ENCODE peak calls at places on chromosome 6, in five cellular contexts. One of them, this sample, is unnamed.

GRCh38 chr6:127824061-127824460 is 76.8 kb downstream of the THEMIS start:
- DNase-seq in IMR-90: peak; percentile 1
- DNase-seq in astrocyte: no peak
- DNase-seq in GM23248: peak; percentile 14
- DNase-seq in neuronal stem cell: no peak
- DNase-seq in this sample: peak; percentile 43

GRCh38 chr6:88368071-88368787 is 202.1 kb upstream of the CNR1 start:
- DNase-seq in GM23248: peak; percentile 79
- DNase-seq in astrocyte: peak; percentile 79
- DNase-seq in neuronal stem cell: no peak
- DNase-seq in IMR-90: no peak
- DNase-seq in this sample: peak; percentile 64

GRCh38 chr6:90003069-90003800 is 109.0 kb downstream of the GJA10 start:
- DNase-seq in neuronal stem cell: no peak
- DNase-seq in astrocyte: peak; percentile 45
- DNase-seq in IMR-90: no peak
- DNase-seq in GM23248: no peak
- DNase-seq in this sample: no peak

GRCh38 chr6:138972226-138972665 is 15.8 kb downstream of the REPS1 start:
- DNase-seq in astrocyte: peak; percentile 60
- DNase-seq in GM23248: peak; percentile 51
- DNase-seq in IMR-90: peak; percentile 53
- DNase-seq in neuronal stem cell: no peak
- DNase-seq in this sample: no peak

GRCh38 chr6:109079981-109080380 is 14.7 kb downstream of the SESN1 start:
- DNase-seq in astrocyte: no peak
- DNase-seq in GM23248: no peak
- DNase-seq in neuronal stem cell: no peak
- DNase-seq in IMR-90: no peak
- DNase-seq in this sample: no peak

GRCh38 chr6:158039178-158039557 is 57.5 kb downstream of the SYNJ2 start:
- DNase-seq in IMR-90: peak; percentile 67
- DNase-seq in astrocyte: peak; percentile 72
- DNase-seq in GM23248: no peak
- DNase-seq in neuronal stem cell: no peak
- DNase-seq in this sample: no peak

GRCh38 chr6:35019831-35020230 is 121.3 kb downstream of the TCP11 start:
- DNase-seq in astrocyte: no peak
- DNase-seq in neuronal stem cell: no peak
- DNase-seq in IMR-90: no peak
- DNase-seq in GM23248: no peak
- DNase-seq in this sample: no peak

GRCh38 chr6:3247255-3248146 is 11.2 kb upstream of the PSMG4 start:
- DNase-seq in GM23248: peak; percentile 91
- DNase-seq in neuronal stem cell: no peak
- DNase-seq in IMR-90: peak; percentile 97
- DNase-seq in astrocyte: peak; percentile 97
- DNase-seq in this sample: peak; percentile 89

GRCh38 chr6:97288188-97288587 is 5.2 kb upstream of the MMS22L start:
- DNase-seq in astrocyte: no peak
- DNase-seq in IMR-90: no peak
- DNase-seq in GM23248: no peak
- DNase-seq in neuronal stem cell: no peak
- DNase-seq in this sample: no peak

GRCh38 chr6:89976141-89977020 is 82.1 kb downstream of the GJA10 start:
- DNase-seq in IMR-90: no peak
- DNase-seq in GM23248: no peak
- DNase-seq in astrocyte: no peak
- DNase-seq in neuronal stem cell: no peak
- DNase-seq in this sample: no peak

GRCh38 chr6:168280020-168280898 is 39.3 kb downstream of the DACT2 start:
- DNase-seq in astrocyte: no peak
- DNase-seq in IMR-90: no peak
- DNase-seq in GM23248: no peak
- DNase-seq in neuronal stem cell: no peak
- DNase-seq in this sample: no peak

GRCh38 chr6:164925681-164926530 is 383.5 kb downstream of the C6orf118 start:
- DNase-seq in neuronal stem cell: no peak
- DNase-seq in GM23248: no peak
- DNase-seq in IMR-90: no peak
- DNase-seq in astrocyte: no peak
- DNase-seq in this sample: no peak

GRCh38 chr6:159594750-159595117 is 98.3 kb downstream of the SOD2 start:
- DNase-seq in astrocyte: peak; percentile 85
- DNase-seq in neuronal stem cell: no peak
- DNase-seq in IMR-90: peak; percentile 82
- DNase-seq in GM23248: peak; percentile 91
- DNase-seq in this sample: peak; percentile 70

GRCh38 chr6:24522090-24522820 is 27.5 kb downstream of the ALDH5A1 start:
- DNase-seq in GM23248: no peak
- DNase-seq in IMR-90: peak; percentile 17
- DNase-seq in astrocyte: peak; percentile 62
- DNase-seq in neuronal stem cell: no peak
- DNase-seq in this sample: no peak

GRCh38 chr6:42204768-42205282 is 10.1 kb upstream of the GUCA1B start:
- DNase-seq in astrocyte: no peak
- DNase-seq in neuronal stem cell: no peak
- DNase-seq in GM23248: no peak
- DNase-seq in IMR-90: no peak
- DNase-seq in this sample: no peak

GRCh38 chr6:13677878-13678254 is 33.8 kb downstream of the RANBP9 start:
- DNase-seq in neuronal stem cell: no peak
- DNase-seq in IMR-90: no peak
- DNase-seq in GM23248: no peak
- DNase-seq in astrocyte: no peak
- DNase-seq in this sample: no peak

GRCh38 chr6:4176907-4177306 is 41.5 kb upstream of the ECI2 start:
- DNase-seq in IMR-90: no peak
- DNase-seq in neuronal stem cell: no peak
- DNase-seq in GM23248: no peak
- DNase-seq in astrocyte: no peak
- DNase-seq in this sample: no peak

GRCh38 chr6:43283905-43284304 is 14.2 kb upstream of the SLC22A7 start:
- DNase-seq in neuronal stem cell: no peak
- DNase-seq in astrocyte: no peak
- DNase-seq in IMR-90: no peak
- DNase-seq in GM23248: no peak
- DNase-seq in this sample: no peak

GRCh38 chr6:125140808-125141207 is 12.8 kb upstream of the TPD52L1 start:
- DNase-seq in neuronal stem cell: no peak
- DNase-seq in astrocyte: peak; percentile 58
- DNase-seq in GM23248: peak; percentile 52
- DNase-seq in IMR-90: peak; percentile 64
- DNase-seq in this sample: peak; percentile 22

GRCh38 chr6:3265671-3266070 is 6.9 kb downstream of the PSMG4 start:
- DNase-seq in astrocyte: no peak
- DNase-seq in IMR-90: peak; percentile 16
- DNase-seq in neuronal stem cell: no peak
- DNase-seq in GM23248: no peak
- DNase-seq in this sample: no peak

GRCh38 chr6:40611416-40611815 is 24.3 kb upstream of the LRFN2 start:
- DNase-seq in GM23248: no peak
- DNase-seq in neuronal stem cell: no peak
- DNase-seq in IMR-90: no peak
- DNase-seq in astrocyte: no peak
- DNase-seq in this sample: no peak

GRCh38 chr6:40611912-40612311 is 24.7 kb upstream of the LRFN2 start:
- DNase-seq in IMR-90: no peak
- DNase-seq in GM23248: no peak
- DNase-seq in neuronal stem cell: no peak
- DNase-seq in astrocyte: no peak
- DNase-seq in this sample: no peak

GRCh38 chr6:40610229-40610628 is 23.1 kb upstream of the LRFN2 start:
- DNase-seq in IMR-90: no peak
- DNase-seq in astrocyte: no peak
- DNase-seq in GM23248: no peak
- DNase-seq in neuronal stem cell: no peak
- DNase-seq in this sample: no peak
- H3K27me3 ChIP-seq in IMR-90: no peaks in the 10 kb centered on the region
- H3K27me3 ChIP-seq in astrocyte: no peaks in the 10 kb centered on the region
- H3K27me3 ChIP-seq in GM23248: peaks cover 8% of the 10 kb centered on the region
- H3K27me3 ChIP-seq in neuronal stem cell: no peaks in the 10 kb centered on the region
- H3K27me3 ChIP-seq in this sample: peaks cover 43% of the 10 kb centered on the region

DNA sequence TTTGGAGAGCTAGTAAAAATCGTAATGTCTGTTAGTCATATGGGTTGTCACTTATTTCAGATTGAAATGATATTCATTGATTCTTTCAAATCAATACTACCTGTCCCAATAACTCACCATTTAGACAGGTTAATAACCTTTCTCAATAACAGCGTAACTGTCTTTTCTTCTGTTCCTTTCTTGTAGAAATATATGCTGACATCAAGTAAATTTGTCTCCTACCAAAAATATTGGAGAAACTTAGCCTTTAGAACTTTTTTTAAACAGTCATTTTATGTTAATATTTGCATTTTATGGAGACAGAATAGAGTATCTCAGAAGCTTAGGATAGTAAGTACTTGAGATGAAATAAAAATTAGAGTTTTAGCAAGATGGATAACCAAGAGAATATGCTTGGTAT is 278.2 kb downstream of the UST start:
- DNase-seq in IMR-90: no peak
- DNase-seq in GM23248: no peak
- DNase-seq in neuronal stem cell: no peak
- DNase-seq in astrocyte: no peak
- DNase-seq in this sample: no peak
- H3K9ac ChIP-seq in IMR-90: no peak overlapping the region
- H3K9ac ChIP-seq in GM23248: no peak overlapping the region
- H3K9ac ChIP-seq in neuronal stem cell: no peak overlapping the region
- H3K9ac ChIP-seq in astrocyte: no peak overlapping the region
- H3K9ac ChIP-seq in this sample: no peak overlapping the region

GRCh38 chr6:67544851-67545452 is 1090.1 kb upstream of the ADGRB3 start:
- DNase-seq in astrocyte: no peak
- DNase-seq in neuronal stem cell: no peak
- DNase-seq in GM23248: no peak
- DNase-seq in IMR-90: no peak
- DNase-seq in this sample: no peak
- H3K9me3 ChIP-seq in astrocyte: peaks cover 6% of the 10 kb centered on the region
- H3K9me3 ChIP-seq in neuronal stem cell: peaks cover 2% of the 10 kb centered on the region
- H3K9me3 ChIP-seq in GM23248: no peaks in the 10 kb centered on the region
- H3K9me3 ChIP-seq in IMR-90: peaks cover 6% of the 10 kb centered on the region
- H3K9me3 ChIP-seq in this sample: peaks cover 18% of the 10 kb centered on the region

DNA sequence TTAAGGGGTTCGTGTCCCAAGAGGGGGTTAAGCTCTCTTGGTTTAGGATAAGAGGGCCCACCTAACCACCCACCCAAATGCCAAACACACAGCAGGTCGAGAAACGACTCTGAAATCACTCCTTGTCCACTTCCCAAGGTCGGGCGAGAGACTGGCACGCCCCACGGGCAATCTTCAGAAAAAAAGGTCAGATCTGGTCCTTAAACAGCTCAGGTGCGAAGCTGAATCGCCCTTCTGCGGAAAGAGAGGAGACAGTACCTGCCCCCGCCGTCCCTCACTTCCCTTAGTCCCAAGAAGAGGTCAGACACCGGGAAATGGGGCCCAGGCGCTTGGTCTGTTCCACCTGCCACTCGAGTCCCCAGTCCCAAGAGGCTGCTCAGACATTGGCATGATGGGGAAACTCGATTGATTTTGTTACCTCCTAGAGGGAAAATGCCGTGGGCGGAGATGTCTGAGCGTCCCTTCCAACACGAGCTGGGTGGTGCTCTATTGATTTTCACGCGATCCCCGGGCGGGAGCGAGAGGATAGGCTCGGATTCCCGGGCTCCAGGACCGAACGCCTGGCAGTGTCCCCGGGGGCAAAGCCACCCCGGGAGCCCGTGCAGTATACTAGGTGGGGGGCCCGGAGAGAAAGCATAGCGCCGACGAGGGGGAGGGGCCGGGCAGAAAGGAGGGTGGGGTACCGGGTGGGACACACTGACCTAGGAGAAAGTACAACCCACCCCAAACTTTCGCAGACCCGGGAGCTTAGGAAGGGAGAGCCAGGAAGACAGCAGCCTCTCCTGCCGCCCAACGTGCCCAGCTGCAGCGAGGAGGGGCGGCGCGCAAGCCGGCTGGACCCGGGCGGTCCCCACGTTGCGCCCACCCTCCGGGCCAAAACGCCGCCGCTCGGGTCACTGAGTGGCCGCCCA is 1.1 kb upstream of the SAMD5 start:
- DNase-seq in GM23248: peak; percentile 37
- DNase-seq in IMR-90: no peak
- DNase-seq in astrocyte: no peak
- DNase-seq in neuronal stem cell: peak; percentile 30
- DNase-seq in this sample: peak; percentile 66
- H3K27me3 ChIP-seq in GM23248: peaks cover 46% of the 10 kb centered on the region
- H3K27me3 ChIP-seq in IMR-90: peaks cover 6% of the 10 kb centered on the region
- H3K27me3 ChIP-seq in astrocyte: peaks cover 16% of the 10 kb centered on the region
- H3K27me3 ChIP-seq in neuronal stem cell: peaks cover 90% of the 10 kb centered on the region
- H3K27me3 ChIP-seq in this sample: peaks cover 49% of the 10 kb centered on the region

GRCh38 chr6:73704260-73704659 is 8.3 kb downstream of the CD109 start:
- DNase-seq in astrocyte: peak; percentile 98
- DNase-seq in neuronal stem cell: no peak
- DNase-seq in GM23248: peak; percentile 96
- DNase-seq in IMR-90: peak; percentile 99
- DNase-seq in this sample: peak; percentile 93
- H3K9ac ChIP-seq in astrocyte: peak overlapping the region; percentile 25
- H3K9ac ChIP-seq in neuronal stem cell: no peak overlapping the region
- H3K9ac ChIP-seq in GM23248: peak overlapping the region; percentile 60
- H3K9ac ChIP-seq in IMR-90: peak overlapping the region; percentile 1
- H3K9ac ChIP-seq in this sample: peak overlapping the region; percentile 77

DNA sequence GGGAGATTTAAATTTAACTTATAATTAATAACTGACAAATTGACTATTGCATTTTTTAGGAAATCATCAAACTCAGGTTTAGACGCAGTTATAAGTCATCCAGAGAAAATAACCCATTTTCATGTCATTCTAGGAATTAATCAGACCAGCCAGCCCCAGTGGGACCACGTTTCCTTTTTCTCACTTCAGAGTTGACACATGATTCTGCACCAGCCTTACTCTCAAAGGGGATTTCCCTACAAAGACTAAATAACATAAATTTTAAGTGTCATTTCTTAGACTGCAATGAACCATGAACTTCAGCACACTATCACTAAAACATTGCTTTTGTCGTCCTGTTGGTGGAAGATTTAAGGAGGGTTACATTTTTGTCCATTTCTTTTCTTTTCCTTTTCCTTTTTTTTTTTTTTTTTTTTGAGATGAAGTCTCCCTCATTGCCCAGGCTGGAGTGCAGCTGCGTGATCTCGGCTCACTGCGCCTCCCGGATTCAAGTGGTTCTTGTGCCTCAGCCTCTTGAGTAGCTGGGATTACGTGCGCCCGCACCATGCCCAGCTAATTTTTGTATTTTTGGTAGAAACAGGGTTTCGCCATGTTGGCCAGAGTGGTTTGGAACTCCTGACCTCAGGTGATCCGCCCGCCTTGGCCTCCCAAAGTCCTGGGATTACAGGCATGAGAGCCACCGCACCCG is 3.6 kb downstream of the IPCEF1 start:
- DNase-seq in astrocyte: no peak
- DNase-seq in GM23248: no peak
- DNase-seq in neuronal stem cell: no peak
- DNase-seq in IMR-90: no peak
- DNase-seq in this sample: no peak
- H3K9me3 ChIP-seq in astrocyte: no peaks in the 10 kb centered on the region
- H3K9me3 ChIP-seq in GM23248: no peaks in the 10 kb centered on the region
- H3K9me3 ChIP-seq in neuronal stem cell: no peaks in the 10 kb centered on the region
- H3K9me3 ChIP-seq in IMR-90: no peaks in the 10 kb centered on the region
- H3K9me3 ChIP-seq in this sample: no peaks in the 10 kb centered on the region

This sample was measured in adipocyte.